ENCODE peak calls at places on chromosome 16, in four cellular contexts. S is A549, K is H1, O is tibial nerve. D is an unnamed sample.

GRCh38 chr16:59249049-59249448 is 514.9 kb upstream of the GOT2 start:
- DNase-seq in S (peak), K (peak), O (no peak), D (no peak)

GRCh38 chr16:29738514-29738913 is 7.3 kb downstream of the C16orf54 start:
- DNase-seq in S (no peak), K (no peak), O (no peak), D (peak)

GRCh38 chr16:67241008-67241900 is 6.0 kb downstream of the FHOD1 start:
- DNase-seq in S (peak), K (no peak), O (no peak), D (no peak)

GRCh38 chr16:10385725-10386516 is at the start of gene ATF7IP2:
- DNase-seq in S (peak), K (peak), O (peak), D (peak)

GRCh38 chr16:88454315-88455057 is 1.4 kb downstream of the ZFPM1 start:
- DNase-seq in S (peak), K (peak), O (no peak), D (no peak)

GRCh38 chr16:75593825-75594820 is 27.9 kb downstream of the GABARAPL2 start:
- DNase-seq in S (peak), K (peak), O (no peak), D (no peak)

GRCh38 chr16:79284760-79285159 is 315.8 kb downstream of the MAF start:
- DNase-seq in S (no peak), K (no peak), O (no peak), D (no peak)

GRCh38 chr16:23856345-23856744 is 20.6 kb downstream of the PRKCB start:
- DNase-seq in S (no peak), K (no peak), O (no peak), D (no peak)

GRCh38 chr16:25734473-25735100 is 42.8 kb downstream of the HS3ST4 start:
- DNase-seq in S (no peak), K (no peak), O (no peak), D (no peak)

GRCh38 chr16:86252596-86252995 is 257.7 kb upstream of the FOXF1 start:
- DNase-seq in S (peak), K (peak), O (no peak), D (no peak)

GRCh38 chr16:16158741-16159374 is 64.4 kb downstream of the ABCC6 start:
- DNase-seq in S (no peak), K (no peak), O (no peak), D (no peak)

GRCh38 chr16:4053663-4054479 is 62.4 kb downstream of the ADCY9 start:
- DNase-seq in S (peak), K (no peak), O (peak), D (no peak)

GRCh38 chr16:87635541-87636049 is 33.3 kb downstream of the JPH3 start:
- DNase-seq in S (peak), K (peak), O (peak), D (no peak)

GRCh38 chr16:14562691-14563491 is 67.2 kb downstream of the PARN start:
- DNase-seq in S (peak), K (no peak), O (peak), D (no peak)

GRCh38 chr16:68972720-68973119 is 129.4 kb downstream of the TANGO6 start:
- DNase-seq in S (peak), K (peak), O (no peak), D (no peak)

GRCh38 chr16:75526032-75526790 is 9.7 kb downstream of the CHST5 start:
- DNase-seq in S (no peak), K (no peak), O (no peak), D (no peak)

GRCh38 chr16:47732806-47733150 is 271.6 kb downstream of the PHKB start:
- DNase-seq in S (peak), K (no peak), O (no peak), D (no peak)

GRCh38 chr16:68411086-68411485 is 37.2 kb downstream of the SMPD3 start:
- DNase-seq in S (no peak), K (no peak), O (no peak), D (no peak)

GRCh38 chr16:79993810-79994209 is 393.3 kb upstream of the MAF start:
- DNase-seq in S (no peak), K (no peak), O (no peak), D (no peak)

GRCh38 chr16:87687998-87688529 is 77.7 kb downstream of the KLHDC4 start:
- DNase-seq in S (no peak), K (no peak), O (no peak), D (no peak)

GRCh38 chr16:73083271-73083670 is 35.3 kb upstream of the ZFHX3 start:
- DNase-seq in S (no peak), K (no peak), O (no peak), D (no peak)

GRCh38 chr16:81550412-81550768 is 105.8 kb downstream of the CMIP start:
- DNase-seq in S (no peak), K (no peak), O (no peak), D (no peak)

GRCh38 chr16:85524630-85525463 is 88.3 kb upstream of the GSE1 start:
- DNase-seq in S (peak), K (no peak), O (peak), D (no peak)

GRCh38 chr16:79430129-79430789 is 170.3 kb downstream of the MAF start:
- DNase-seq in S (no peak), K (no peak), O (no peak), D (no peak)

GRCh38 chr16:66512589-66513404 is 37.1 kb downstream of the TK2 start:
- DNase-seq in S (peak), K (no peak), O (no peak), D (no peak)

GRCh38 chr16:53428681-53429080 is 5.6 kb upstream of the RBL2 start:
- DNase-seq in S (no peak), K (no peak), O (no peak), D (no peak)

GRCh38 chr16:85641776-85642176 is 28.7 kb downstream of the GSE1 start:
- DNase-seq in S (peak), K (no peak), O (no peak), D (no peak)

GRCh38 chr16:80015566-80015965 is 415.0 kb upstream of the MAF start:
- DNase-seq in S (peak), K (no peak), O (no peak), D (no peak)

GRCh38 chr16:8763899-8764298 is 33.5 kb downstream of the TMEM186 start:
- DNase-seq in S (no peak), K (no peak), O (no peak), D (no peak)

GRCh38 chr16:73365010-73365409 is 317.1 kb upstream of the ZFHX3 start:
- DNase-seq in S (no peak), K (no peak), O (no peak), D (no peak)

GRCh38 chr16:72722552-72722951 is 325.4 kb downstream of the ZFHX3 start:
- DNase-seq in S (no peak), K (peak), O (no peak), D (no peak)

GRCh38 chr16:29315916-29316517 is 90.5 kb downstream of the NPIPB11 start:
- DNase-seq in S (no peak), K (no peak), O (no peak), D (no peak)

GRCh38 chr16:87194172-87194571 is 123.0 kb downstream of the C16orf95 start:
- DNase-seq in S (no peak), K (no peak), O (no peak), D (no peak)

GRCh38 chr16:83952940-83953795 is at the start of gene OSGIN1:
- DNase-seq in S (peak), K (peak), O (peak), D (peak)
- TF ChIP-seq EP300 in S (peak), K (no peak), O (peak), D (no peak)

GRCh38 chr16:49748322-49748721 is 107.6 kb downstream of the ZNF423 start:
- DNase-seq in S (no peak), K (no peak), O (peak), D (no peak)
- TF ChIP-seq EP300 in S (no peak), K (no peak), O (no peak), D (no peak)

GRCh38 chr16:30997000-30997886 is 12.2 kb downstream of the HSD3B7 start:
- DNase-seq in S (peak), K (peak), O (peak), D (peak)
- TF ChIP-seq EP300 in S (no peak), K (no peak), O (peak), D (no peak)

GRCh38 chr16:2675021-2675420 is 7.3 kb upstream of the KCTD5 start:
- DNase-seq in S (no peak), K (no peak), O (no peak), D (no peak)

GRCh38 chr16:2671741-2672140 is 10.6 kb upstream of the KCTD5 start:
- DNase-seq in S (no peak), K (no peak), O (no peak), D (no peak)

GRCh38 chr16:2675714-2676113 is 6.6 kb upstream of the KCTD5 start:
- DNase-seq in S (no peak), K (no peak), O (no peak), D (no peak)

GRCh38 chr16:2673066-2673999 is 9.0 kb upstream of the KCTD5 start:
- DNase-seq in S (peak), K (peak), O (peak), D (peak)
- TF ChIP-seq EP300 in S (no peak), K (no peak), O (peak), D (no peak)

GRCh38 chr16:50607970-50608557 is 59.9 kb downstream of the NKD1 start:
- DNase-seq in S (no peak), K (no peak), O (no peak), D (no peak)

GRCh38 chr16:50607051-50607431 is 58.8 kb downstream of the NKD1 start:
- DNase-seq in S (no peak), K (no peak), O (no peak), D (no peak)

GRCh38 chr16:50605733-50606430 is 57.7 kb downstream of the NKD1 start:
- DNase-seq in S (no peak), K (no peak), O (no peak), D (no peak)

GRCh38 chr16:50607447-50607846 is 59.3 kb downstream of the NKD1 start:
- DNase-seq in S (no peak), K (no peak), O (no peak), D (no peak)

DNA sequence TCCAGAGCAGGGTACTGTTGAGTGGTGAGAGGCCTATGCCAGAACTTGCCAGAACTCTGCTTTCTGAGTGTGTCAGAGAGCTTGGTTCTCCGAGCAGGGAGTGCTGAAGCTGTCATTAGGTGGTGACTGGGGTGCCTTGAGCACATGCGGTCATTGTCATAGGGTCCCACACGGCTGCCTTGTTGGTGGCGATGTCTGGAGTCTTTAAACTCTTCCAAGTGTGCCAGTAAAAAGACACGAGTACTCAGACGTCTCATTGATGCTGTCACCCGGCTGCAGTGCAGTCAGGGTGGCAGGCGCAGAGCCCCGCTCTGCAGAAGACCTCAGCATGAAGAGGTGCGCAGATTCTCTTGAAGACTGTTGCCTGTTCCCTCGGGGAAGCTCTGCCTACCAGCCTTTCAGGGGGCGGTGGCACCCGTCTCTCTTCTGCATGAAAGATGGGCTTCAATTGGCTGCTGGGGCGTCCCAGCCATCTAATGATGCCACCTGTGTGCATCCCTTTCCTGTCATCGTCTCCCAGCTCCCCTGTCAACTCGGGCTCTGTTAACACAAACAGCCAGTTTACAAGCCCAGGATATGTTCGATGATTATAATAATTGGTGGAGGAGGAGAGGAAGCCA is 58.3 kb downstream of the NKD1 start:
- DNase-seq in S (no peak), K (no peak), O (no peak), D (no peak)
- TF ChIP-seq EP300 in S (no peak), K (no peak), O (no peak), D (no peak)

D was measured in GM12878.